ENCODE peak calls at places on chromosomes 7 and 10, in nine cellular contexts. One of them, this sample, is unnamed.

GRCh38 chr7:55109384-55110167 is 90.8 kb downstream of the EGFR start:
- DNase-seq in prostate gland: peak; percentile 82
- DNase-seq in CD8-positive, alpha-beta memory T cell: no peak
- DNase-seq in ovary: peak; percentile 45
- DNase-seq in left ventricle myocardium inferior: no peak
- DNase-seq in breast epithelium: no peak
- DNase-seq in left lung: no peak
- DNase-seq in endodermal cell: no peak
- DNase-seq in tibial artery: no peak
- DNase-seq in this sample: no peak

GRCh38 chr7:100141554-100141949 is 7.2 kb upstream of the LAMTOR4 start:
- DNase-seq in ovary: no peak
- DNase-seq in breast epithelium: no peak
- DNase-seq in left lung: no peak
- DNase-seq in CD8-positive, alpha-beta memory T cell: no peak
- DNase-seq in prostate gland: no peak
- DNase-seq in left ventricle myocardium inferior: no peak
- DNase-seq in tibial artery: no peak
- DNase-seq in endodermal cell: no peak
- DNase-seq in this sample: no peak

GRCh38 chr10:31036209-31036608 is 4.5 kb upstream of the ZNF438 start:
- DNase-seq in left lung: no peak
- DNase-seq in left ventricle myocardium inferior: no peak
- DNase-seq in CD8-positive, alpha-beta memory T cell: no peak
- DNase-seq in endodermal cell: peak; percentile 86
- DNase-seq in tibial artery: no peak
- DNase-seq in prostate gland: no peak
- DNase-seq in breast epithelium: no peak
- DNase-seq in ovary: no peak
- DNase-seq in this sample: peak; percentile 62

GRCh38 chr7:5699951-5700384 is 81.5 kb downstream of the RNF216 start:
- DNase-seq in prostate gland: no peak
- DNase-seq in left ventricle myocardium inferior: no peak
- DNase-seq in ovary: no peak
- DNase-seq in CD8-positive, alpha-beta memory T cell: peak; percentile 73
- DNase-seq in left lung: no peak
- DNase-seq in tibial artery: no peak
- DNase-seq in breast epithelium: no peak
- DNase-seq in endodermal cell: no peak
- DNase-seq in this sample: peak; percentile 40

GRCh38 chr7:113086431-113086888 is at the start of gene GPR85:
- DNase-seq in left ventricle myocardium inferior: peak; percentile 38
- DNase-seq in prostate gland: peak; percentile 37
- DNase-seq in CD8-positive, alpha-beta memory T cell: peak; percentile 7
- DNase-seq in left lung: peak; percentile 53
- DNase-seq in tibial artery: peak; percentile 29
- DNase-seq in ovary: peak; percentile 10
- DNase-seq in endodermal cell: peak; percentile 90
- DNase-seq in breast epithelium: no peak
- DNase-seq in this sample: peak; percentile 80

GRCh38 chr7:158832994-158833393 is 3.7 kb upstream of the ESYT2 start:
- DNase-seq in breast epithelium: no peak
- DNase-seq in ovary: no peak
- DNase-seq in tibial artery: no peak
- DNase-seq in left lung: no peak
- DNase-seq in endodermal cell: no peak
- DNase-seq in left ventricle myocardium inferior: no peak
- DNase-seq in CD8-positive, alpha-beta memory T cell: no peak
- DNase-seq in prostate gland: no peak
- DNase-seq in this sample: no peak

GRCh38 chr10:32577448-32577847 is 131.5 kb downstream of the CCDC7 start:
- DNase-seq in breast epithelium: no peak
- DNase-seq in endodermal cell: no peak
- DNase-seq in left ventricle myocardium inferior: no peak
- DNase-seq in left lung: no peak
- DNase-seq in ovary: no peak
- DNase-seq in CD8-positive, alpha-beta memory T cell: no peak
- DNase-seq in tibial artery: no peak
- DNase-seq in prostate gland: no peak
- DNase-seq in this sample: no peak

GRCh38 chr10:106864031-106864430 is 300.5 kb downstream of the SORCS1 start:
- DNase-seq in breast epithelium: no peak
- DNase-seq in left ventricle myocardium inferior: no peak
- DNase-seq in CD8-positive, alpha-beta memory T cell: no peak
- DNase-seq in tibial artery: no peak
- DNase-seq in endodermal cell: no peak
- DNase-seq in prostate gland: no peak
- DNase-seq in ovary: no peak
- DNase-seq in left lung: no peak
- DNase-seq in this sample: no peak

GRCh38 chr10:119375574-119376265 is 166.8 kb downstream of the RGS10 start:
- DNase-seq in left lung: no peak
- DNase-seq in left ventricle myocardium inferior: peak; percentile 51
- DNase-seq in prostate gland: no peak
- DNase-seq in CD8-positive, alpha-beta memory T cell: no peak
- DNase-seq in tibial artery: no peak
- DNase-seq in ovary: no peak
- DNase-seq in breast epithelium: no peak
- DNase-seq in endodermal cell: no peak
- DNase-seq in this sample: no peak

GRCh38 chr7:24129597-24129996 is 154.4 kb upstream of the NPY start:
- DNase-seq in left lung: no peak
- DNase-seq in left ventricle myocardium inferior: no peak
- DNase-seq in endodermal cell: no peak
- DNase-seq in ovary: no peak
- DNase-seq in CD8-positive, alpha-beta memory T cell: no peak
- DNase-seq in tibial artery: no peak
- DNase-seq in prostate gland: no peak
- DNase-seq in breast epithelium: no peak
- DNase-seq in this sample: no peak

GRCh38 chr10:102068216-102068615 is 3.1 kb downstream of the HPS6 start:
- DNase-seq in prostate gland: no peak
- DNase-seq in ovary: peak; percentile 43
- DNase-seq in breast epithelium: no peak
- DNase-seq in CD8-positive, alpha-beta memory T cell: no peak
- DNase-seq in left ventricle myocardium inferior: no peak
- DNase-seq in endodermal cell: no peak
- DNase-seq in left lung: no peak
- DNase-seq in tibial artery: no peak
- DNase-seq in this sample: no peak

GRCh38 chr7:80630611-80631010 is 7.8 kb upstream of the CD36 start:
- DNase-seq in endodermal cell: no peak
- DNase-seq in prostate gland: no peak
- DNase-seq in left lung: no peak
- DNase-seq in left ventricle myocardium inferior: no peak
- DNase-seq in tibial artery: no peak
- DNase-seq in CD8-positive, alpha-beta memory T cell: no peak
- DNase-seq in ovary: no peak
- DNase-seq in breast epithelium: no peak
- DNase-seq in this sample: no peak

GRCh38 chr10:50857579-50857978 is 27.8 kb downstream of the A1CF start:
- DNase-seq in left ventricle myocardium inferior: no peak
- DNase-seq in prostate gland: no peak
- DNase-seq in endodermal cell: peak; percentile 74
- DNase-seq in ovary: no peak
- DNase-seq in left lung: no peak
- DNase-seq in breast epithelium: no peak
- DNase-seq in tibial artery: no peak
- DNase-seq in CD8-positive, alpha-beta memory T cell: no peak
- DNase-seq in this sample: peak; percentile 4

GRCh38 chr10:103481974-103482531 is 3.0 kb upstream of the CALHM3 start:
- DNase-seq in CD8-positive, alpha-beta memory T cell: peak; percentile 59
- DNase-seq in ovary: no peak
- DNase-seq in prostate gland: peak; percentile 36
- DNase-seq in tibial artery: peak; percentile 38
- DNase-seq in left ventricle myocardium inferior: no peak
- DNase-seq in left lung: no peak
- DNase-seq in endodermal cell: no peak
- DNase-seq in breast epithelium: no peak
- DNase-seq in this sample: peak; percentile 80

GRCh38 chr7:27835408-27835807 is 95.4 kb downstream of the TAX1BP1 start:
- DNase-seq in tibial artery: no peak
- DNase-seq in prostate gland: no peak
- DNase-seq in left ventricle myocardium inferior: no peak
- DNase-seq in left lung: no peak
- DNase-seq in endodermal cell: no peak
- DNase-seq in breast epithelium: no peak
- DNase-seq in CD8-positive, alpha-beta memory T cell: no peak
- DNase-seq in ovary: no peak
- DNase-seq in this sample: no peak

GRCh38 chr7:90919766-90920165 is 323.6 kb downstream of the CDK14 start:
- DNase-seq in left ventricle myocardium inferior: no peak
- DNase-seq in breast epithelium: no peak
- DNase-seq in CD8-positive, alpha-beta memory T cell: no peak
- DNase-seq in tibial artery: no peak
- DNase-seq in prostate gland: no peak
- DNase-seq in ovary: no peak
- DNase-seq in endodermal cell: no peak
- DNase-seq in left lung: no peak
- DNase-seq in this sample: no peak
- H3K36me3 ChIP-seq in left ventricle myocardium inferior: no peaks in the 10 kb centered on the region
- H3K36me3 ChIP-seq in breast epithelium: no peaks in the 10 kb centered on the region
- H3K36me3 ChIP-seq in CD8-positive, alpha-beta memory T cell: no peaks in the 10 kb centered on the region
- H3K36me3 ChIP-seq in tibial artery: no peaks in the 10 kb centered on the region
- H3K36me3 ChIP-seq in prostate gland: no peaks in the 10 kb centered on the region
- H3K36me3 ChIP-seq in ovary: no peaks in the 10 kb centered on the region
- H3K36me3 ChIP-seq in endodermal cell: no peaks in the 10 kb centered on the region
- H3K36me3 ChIP-seq in left lung: no peaks in the 10 kb centered on the region
- H3K36me3 ChIP-seq in this sample: no peaks in the 10 kb centered on the region

GRCh38 chr7:44647981-44648714 is 41.7 kb downstream of the OGDH start:
- DNase-seq in endodermal cell: peak; percentile 31
- DNase-seq in prostate gland: no peak
- DNase-seq in tibial artery: no peak
- DNase-seq in left ventricle myocardium inferior: no peak
- DNase-seq in left lung: no peak
- DNase-seq in breast epithelium: no peak
- DNase-seq in CD8-positive, alpha-beta memory T cell: no peak
- DNase-seq in ovary: no peak
- DNase-seq in this sample: no peak

GRCh38 chr7:44645696-44646095 is 39.3 kb downstream of the OGDH start:
- DNase-seq in CD8-positive, alpha-beta memory T cell: no peak
- DNase-seq in prostate gland: no peak
- DNase-seq in endodermal cell: peak; percentile 15
- DNase-seq in left ventricle myocardium inferior: no peak
- DNase-seq in tibial artery: no peak
- DNase-seq in breast epithelium: no peak
- DNase-seq in left lung: no peak
- DNase-seq in ovary: no peak
- DNase-seq in this sample: no peak

GRCh38 chr7:44646921-44647636 is 40.7 kb downstream of the OGDH start:
- DNase-seq in CD8-positive, alpha-beta memory T cell: no peak
- DNase-seq in tibial artery: no peak
- DNase-seq in breast epithelium: no peak
- DNase-seq in prostate gland: no peak
- DNase-seq in endodermal cell: peak; percentile 3
- DNase-seq in ovary: no peak
- DNase-seq in left lung: no peak
- DNase-seq in left ventricle myocardium inferior: no peak
- DNase-seq in this sample: no peak

GRCh38 chr7:44645254-44645653 is 38.8 kb downstream of the OGDH start:
- DNase-seq in left ventricle myocardium inferior: no peak
- DNase-seq in left lung: no peak
- DNase-seq in tibial artery: no peak
- DNase-seq in endodermal cell: peak; percentile 26
- DNase-seq in breast epithelium: no peak
- DNase-seq in prostate gland: no peak
- DNase-seq in ovary: no peak
- DNase-seq in CD8-positive, alpha-beta memory T cell: no peak
- DNase-seq in this sample: no peak

GRCh38 chr7:44646176-44646920 is 39.9 kb downstream of the OGDH start:
- DNase-seq in tibial artery: no peak
- DNase-seq in CD8-positive, alpha-beta memory T cell: no peak
- DNase-seq in breast epithelium: no peak
- DNase-seq in left ventricle myocardium inferior: no peak
- DNase-seq in endodermal cell: peak; percentile 12
- DNase-seq in ovary: no peak
- DNase-seq in left lung: no peak
- DNase-seq in prostate gland: no peak
- DNase-seq in this sample: no peak
- H3K36me3 ChIP-seq in tibial artery: peaks cover 25% of the 10 kb centered on the region
- H3K36me3 ChIP-seq in CD8-positive, alpha-beta memory T cell: peaks cover 27% of the 10 kb centered on the region
- H3K36me3 ChIP-seq in breast epithelium: no peaks in the 10 kb centered on the region
- H3K36me3 ChIP-seq in left ventricle myocardium inferior: peaks cover 51% of the 10 kb centered on the region
- H3K36me3 ChIP-seq in endodermal cell: peaks cover 21% of the 10 kb centered on the region
- H3K36me3 ChIP-seq in ovary: no peaks in the 10 kb centered on the region
- H3K36me3 ChIP-seq in left lung: no peaks in the 10 kb centered on the region
- H3K36me3 ChIP-seq in prostate gland: no peaks in the 10 kb centered on the region
- H3K36me3 ChIP-seq in this sample: peaks cover 5% of the 10 kb centered on the region

GRCh38 chr10:70119197-70119596 is 13.4 kb downstream of the AIFM2 start:
- DNase-seq in tibial artery: no peak
- DNase-seq in breast epithelium: no peak
- DNase-seq in endodermal cell: no peak
- DNase-seq in prostate gland: no peak
- DNase-seq in ovary: no peak
- DNase-seq in left ventricle myocardium inferior: no peak
- DNase-seq in CD8-positive, alpha-beta memory T cell: no peak
- DNase-seq in left lung: no peak
- DNase-seq in this sample: no peak

GRCh38 chr10:70115948-70116682 is 16.5 kb downstream of the AIFM2 start:
- DNase-seq in left lung: no peak
- DNase-seq in tibial artery: peak; percentile 51
- DNase-seq in CD8-positive, alpha-beta memory T cell: peak; percentile 42
- DNase-seq in left ventricle myocardium inferior: peak; percentile 27
- DNase-seq in prostate gland: peak; percentile 43
- DNase-seq in breast epithelium: no peak
- DNase-seq in ovary: peak; percentile 37
- DNase-seq in endodermal cell: peak; percentile 91
- DNase-seq in this sample: peak; percentile 92

GRCh38 chr10:70118196-70118595 is 14.4 kb downstream of the AIFM2 start:
- DNase-seq in endodermal cell: no peak
- DNase-seq in left ventricle myocardium inferior: no peak
- DNase-seq in ovary: no peak
- DNase-seq in breast epithelium: no peak
- DNase-seq in tibial artery: no peak
- DNase-seq in prostate gland: no peak
- DNase-seq in CD8-positive, alpha-beta memory T cell: no peak
- DNase-seq in left lung: no peak
- DNase-seq in this sample: no peak

GRCh38 chr10:70119623-70120022 is 13.0 kb downstream of the AIFM2 start:
- DNase-seq in prostate gland: no peak
- DNase-seq in endodermal cell: no peak
- DNase-seq in left ventricle myocardium inferior: no peak
- DNase-seq in breast epithelium: no peak
- DNase-seq in ovary: no peak
- DNase-seq in CD8-positive, alpha-beta memory T cell: no peak
- DNase-seq in left lung: no peak
- DNase-seq in tibial artery: no peak
- DNase-seq in this sample: no peak

GRCh38 chr10:70117646-70118045 is 15.0 kb downstream of the AIFM2 start:
- DNase-seq in left lung: no peak
- DNase-seq in breast epithelium: no peak
- DNase-seq in tibial artery: no peak
- DNase-seq in endodermal cell: no peak
- DNase-seq in prostate gland: no peak
- DNase-seq in CD8-positive, alpha-beta memory T cell: no peak
- DNase-seq in ovary: no peak
- DNase-seq in left ventricle myocardium inferior: no peak
- DNase-seq in this sample: no peak
- H3K36me3 ChIP-seq in left lung: no peaks in the 10 kb centered on the region
- H3K36me3 ChIP-seq in breast epithelium: no peaks in the 10 kb centered on the region
- H3K36me3 ChIP-seq in tibial artery: peaks cover 42% of the 10 kb centered on the region
- H3K36me3 ChIP-seq in endodermal cell: peaks cover 5% of the 10 kb centered on the region
- H3K36me3 ChIP-seq in prostate gland: peaks cover 18% of the 10 kb centered on the region
- H3K36me3 ChIP-seq in CD8-positive, alpha-beta memory T cell: peaks cover 4% of the 10 kb centered on the region
- H3K36me3 ChIP-seq in ovary: no peaks in the 10 kb centered on the region
- H3K36me3 ChIP-seq in left ventricle myocardium inferior: peaks cover 74% of the 10 kb centered on the region
- H3K36me3 ChIP-seq in this sample: no peaks in the 10 kb centered on the region

GRCh38 chr7:45886931-45887667 is 1.2 kb upstream of the IGFBP1 start:
- DNase-seq in left lung: no peak
- DNase-seq in breast epithelium: no peak
- DNase-seq in endodermal cell: no peak
- DNase-seq in ovary: no peak
- DNase-seq in prostate gland: no peak
- DNase-seq in CD8-positive, alpha-beta memory T cell: no peak
- DNase-seq in left ventricle myocardium inferior: no peak
- DNase-seq in tibial artery: no peak
- DNase-seq in this sample: no peak
- H3K36me3 ChIP-seq in left lung: no peaks in the 10 kb centered on the region
- H3K36me3 ChIP-seq in breast epithelium: no peaks in the 10 kb centered on the region
- H3K36me3 ChIP-seq in endodermal cell: no peaks in the 10 kb centered on the region
- H3K36me3 ChIP-seq in ovary: no peaks in the 10 kb centered on the region
- H3K36me3 ChIP-seq in prostate gland: no peaks in the 10 kb centered on the region
- H3K36me3 ChIP-seq in CD8-positive, alpha-beta memory T cell: no peaks in the 10 kb centered on the region
- H3K36me3 ChIP-seq in left ventricle myocardium inferior: no peaks in the 10 kb centered on the region
- H3K36me3 ChIP-seq in tibial artery: no peaks in the 10 kb centered on the region
- H3K36me3 ChIP-seq in this sample: no peaks in the 10 kb centered on the region

This sample was measured in H7.